ENCODE peak calls at places on chromosomes 5 and 9, in nine cellular contexts. Q, R, C, P, F, H, O, G and M are unnamed samples. For H3K27me3, the result is how much of the 10 kb centered on the place peaks cover.

GRCh38 chr5:179815491-179816249 is 5.0 kb upstream of the SQSTM1 start:
- DNase-seq in H (no peak), C (no peak), O (no peak), G (no peak), F (no peak), P (no peak), Q (no peak), R (no peak), M (no peak)

GRCh38 chr9:79362100-79363081 is 209.4 kb upstream of the TLE4 start:
- DNase-seq in C (no peak), O (no peak), Q (no peak), H (no peak), R (peak), G (no peak), P (no peak), F (no peak), M (no peak)

GRCh38 chr9:108521063-108521462 is 334.7 kb downstream of the ACTL7B start:
- DNase-seq in G (no peak), F (no peak), C (no peak), H (no peak), R (no peak), P (no peak), Q (no peak), O (no peak), M (no peak)

GRCh38 chr5:161847896-161848510 is at the start of gene GABRA1:
- DNase-seq in P (no peak), R (no peak), F (no peak), Q (no peak), O (no peak), C (no peak), G (no peak), H (no peak), M (no peak)

GRCh38 chr9:88521308-88521707 is 13.7 kb upstream of the NXNL2 start:
- DNase-seq in O (no peak), C (no peak), P (no peak), R (no peak), Q (no peak), G (no peak), H (no peak), F (no peak), M (no peak)

GRCh38 chr5:39755986-39756385 is 331.2 kb upstream of the DAB2 start:
- DNase-seq in F (no peak), H (peak), R (peak), O (no peak), G (peak), P (no peak), Q (no peak), C (no peak), M (no peak)

GRCh38 chr9:113602126-113603119 is 138.9 kb downstream of the RGS3 start:
- DNase-seq in P (peak), H (peak), Q (peak), G (peak), O (peak), F (peak), R (peak), C (no peak), M (no peak)

GRCh38 chr9:92961627-92962302 is 14.4 kb downstream of the FGD3 start:
- DNase-seq in H (no peak), R (no peak), F (peak), Q (no peak), G (no peak), P (no peak), C (no peak), O (no peak), M (no peak)

GRCh38 chr9:36145970-36146369 is 9.4 kb downstream of the GLIPR2 start:
- DNase-seq in F (no peak), Q (no peak), C (no peak), O (no peak), P (peak), H (no peak), R (no peak), G (no peak), M (no peak)

GRCh38 chr9:133778336-133778995 is 40.3 kb upstream of the SARDH start:
- DNase-seq in Q (no peak), G (no peak), C (no peak), P (peak), H (no peak), R (no peak), F (no peak), O (no peak), M (no peak)

GRCh38 chr5:62212648-62213047 is 93.4 kb upstream of the KIF2A start:
- DNase-seq in O (no peak), G (no peak), P (no peak), F (no peak), Q (no peak), H (no peak), C (no peak), R (no peak), M (no peak)

GRCh38 chr5:64818245-64818644 is 49.5 kb downstream of the CWC27 start:
- DNase-seq in G (no peak), P (no peak), R (peak), H (no peak), F (no peak), O (no peak), Q (no peak), C (no peak), M (no peak)

GRCh38 chr5:133051117-133051546 is 681 bp upstream of the HSPA4 start:
- DNase-seq in R (no peak), P (no peak), Q (peak), F (no peak), C (no peak), G (no peak), H (no peak), O (no peak), M (no peak)

GRCh38 chr9:98298476-98298875 is 43.0 kb upstream of the TBC1D2 start:
- DNase-seq in C (no peak), Q (no peak), F (no peak), H (no peak), O (no peak), P (no peak), R (no peak), G (no peak), M (no peak)
- TF ChIP-seq POLR2AphosphoS5 in C (no peak), Q (no peak), F (no peak), H (no peak), O (no peak), P (no peak), R (no peak), G (no peak), M (no peak)

GRCh38 chr5:150468206-150468605 is 18.7 kb upstream of the RPS14 start:
- DNase-seq in Q (no peak), H (no peak), C (no peak), P (no peak), G (no peak), F (no peak), R (no peak), O (no peak), M (no peak)
- TF ChIP-seq CTCF in Q (no peak), H (no peak), C (no peak), P (no peak), G (no peak), F (no peak), R (no peak), O (no peak), M (no peak)

DNA sequence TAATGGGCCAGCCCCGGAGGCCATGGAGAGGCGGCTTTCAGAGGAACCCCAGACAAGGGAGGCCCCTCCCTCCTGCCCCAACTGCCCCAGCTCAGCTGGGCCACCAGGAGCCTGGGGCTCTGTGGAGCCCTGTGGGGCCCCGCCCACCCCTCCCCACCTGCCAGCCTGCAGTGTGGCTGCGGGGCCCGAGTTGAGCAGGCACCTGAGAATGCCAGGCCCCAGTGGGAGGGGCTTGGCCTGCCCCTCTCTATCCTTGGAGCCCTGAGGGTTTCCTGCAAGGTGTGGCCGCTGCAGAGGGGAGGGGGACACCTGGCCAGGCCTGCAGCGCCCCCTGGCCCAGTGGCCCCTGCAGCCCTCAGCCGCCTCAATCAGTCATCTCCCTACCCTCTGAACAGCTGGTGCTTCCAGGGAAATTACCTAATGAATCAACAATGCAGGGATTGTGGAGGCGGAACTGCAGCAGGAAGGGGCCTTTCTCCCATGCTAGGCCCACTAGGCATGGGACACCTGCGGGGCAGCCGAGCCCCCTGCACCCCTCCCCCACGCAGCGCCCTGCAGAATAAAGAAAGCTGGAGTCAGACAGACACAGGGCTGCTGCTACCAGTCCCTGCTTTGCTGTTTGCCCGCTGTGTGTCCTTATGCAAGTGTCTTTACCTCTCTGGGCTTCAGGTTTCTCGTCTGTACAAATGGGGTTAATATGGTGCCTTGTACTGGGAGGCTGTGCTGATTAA is 48.0 kb downstream of the LMX1B start:
- DNase-seq in F (no peak), P (no peak), C (no peak), G (no peak), H (peak), Q (peak), O (no peak), R (peak), M (no peak)
- H3K27me3 ChIP-seq in F (under half), P (under half), C (under half), G (under half), H (under half), Q (under half), O (under half), R (under half), M (under half)

GRCh38 chr5:73497537-73498056 is 645 bp upstream of the BTF3 start:
- DNase-seq in P (no peak), H (no peak), C (no peak), R (no peak), F (no peak), Q (no peak), G (no peak), O (no peak), M (no peak)

GRCh38 chr5:73495772-73496346 is 2.4 kb upstream of the BTF3 start:
- DNase-seq in H (no peak), Q (no peak), F (no peak), P (no peak), C (no peak), R (no peak), O (no peak), G (peak), M (no peak)

GRCh38 chr5:73499187-73499586 is 945 bp downstream of the BTF3 start:
- DNase-seq in O (no peak), C (no peak), G (peak), R (peak), F (no peak), P (no peak), Q (no peak), H (no peak), M (no peak)

GRCh38 chr5:73498057-73498992 is at the start of gene BTF3:
- DNase-seq in Q (peak), F (peak), C (peak), O (peak), H (peak), R (peak), G (peak), P (peak), M (peak)

DNA sequence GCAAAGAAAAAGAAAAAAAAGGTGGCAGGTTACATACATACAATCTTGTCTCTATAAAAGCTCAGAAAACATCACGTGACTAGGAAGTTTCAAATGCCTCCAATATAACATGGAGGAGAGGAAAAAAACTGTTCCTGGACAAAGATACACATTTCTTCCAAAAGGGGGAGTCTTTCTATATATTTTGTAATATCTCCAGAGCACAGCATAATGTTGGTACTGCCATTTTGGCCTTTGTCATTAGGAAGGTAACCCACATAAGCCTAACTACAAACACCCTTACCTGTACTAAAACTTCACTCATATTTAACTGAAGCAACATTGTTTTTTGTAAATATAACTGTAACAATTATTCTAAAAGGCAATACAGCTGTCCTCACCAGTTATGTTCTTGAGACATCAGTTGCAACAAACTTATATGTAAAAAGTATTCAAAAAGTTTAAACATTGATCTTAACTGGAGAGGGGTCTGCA is 1.2 kb upstream of the BTF3 start:
- DNase-seq in Q (no peak), G (peak), O (no peak), F (no peak), P (no peak), C (no peak), H (peak), R (peak), M (no peak)
- TF ChIP-seq POLR2AphosphoS5 in Q (no peak), G (no peak), O (no peak), F (no peak), P (no peak), C (no peak), H (no peak), R (no peak), M (no peak)